ENCODE peak calls at places on chromosomes 4 and X, in four cellular contexts. N is H1, T is HepG2, G is K562. J is an unnamed sample.
A peak's percentile ranks its signal among the peaks of the same experiment; 100 is the strongest.

GRCh38 chr4:100306018-100306417 is 115.8 kb upstream of the DDIT4L start:
- DNase-seq in N (no peak), T (no peak), G (no peak), J (no peak)

GRCh38 chr4:41644288-41644914 is 104.1 kb downstream of the PHOX2B start:
- DNase-seq in N (peak; percentile 67), T (peak; percentile 3), G (peak; percentile 67), J (peak; percentile 52)

GRCh38 chr4:153766758-153767157 is 6.9 kb upstream of the RNF175 start:
- DNase-seq in N (no peak), T (no peak), G (no peak), J (no peak)

GRCh38 chrX:96436105-96436504 is 248.5 kb upstream of the DIAPH2 start:
- DNase-seq in N (no peak), T (no peak), G (no peak), J (peak; percentile 85)

GRCh38 chrX:154411981-154412340 is 622 bp downstream of the TAFAZZIN start:
- DNase-seq in N (no peak), T (peak; percentile 45), G (peak; percentile 62), J (peak; percentile 61)

GRCh38 chrX:48505481-48505880 is 3.3 kb upstream of the PORCN start:
- DNase-seq in N (no peak), T (peak; percentile 47), G (no peak), J (no peak)

GRCh38 chr4:105710012-105710600 is 1.5 kb downstream of the GSTCD start:
- DNase-seq in N (no peak), T (no peak), G (no peak), J (no peak)

GRCh38 chr4:23135792-23136645 is 443.3 kb downstream of the GBA3 start:
- DNase-seq in N (no peak), T (peak; percentile 35), G (peak; percentile 21), J (peak; percentile 24)

GRCh38 chr4:132284910-132285426 is 864.1 kb upstream of the PCDH10 start:
- DNase-seq in N (no peak), T (no peak), G (no peak), J (no peak)

GRCh38 chr4:1460967-1461868 is 55.0 kb upstream of the NKX1-1 start:
- DNase-seq in N (no peak), T (no peak), G (no peak), J (no peak)

GRCh38 chrX:4825550-4825949 is 1112.1 kb upstream of the PRKX start:
- DNase-seq in N (no peak), T (no peak), G (no peak), J (no peak)

GRCh38 chr4:134282680-134283079 is 81.1 kb upstream of the PABPC4L start:
- DNase-seq in N (no peak), T (no peak), G (no peak), J (no peak)

GRCh38 chr4:138310498-138310897 is 68.3 kb upstream of the SLC7A11 start:
- DNase-seq in N (no peak), T (no peak), G (no peak), J (no peak)

GRCh38 chr4:144171697-144172096 is 31.2 kb upstream of the GYPA start:
- DNase-seq in N (no peak), T (no peak), G (no peak), J (no peak)

GRCh38 chrX:95145848-95146540 is 1472.0 kb downstream of the FAM133A start:
- DNase-seq in N (no peak), T (no peak), G (no peak), J (no peak)

GRCh38 chr4:56181140-56181950 is 205.9 kb downstream of the AASDH start:
- DNase-seq in N (no peak), T (no peak), G (peak; percentile 13), J (no peak)

GRCh38 chr4:186240848-186241491 is 13.7 kb downstream of the KLKB1 start:
- DNase-seq in N (no peak), T (no peak), G (no peak), J (no peak)
- TF ChIP-seq POLR2AphosphoS5 in N (peak; percentile 99), T (no peak), G (no peak), J (no peak)

DNA sequence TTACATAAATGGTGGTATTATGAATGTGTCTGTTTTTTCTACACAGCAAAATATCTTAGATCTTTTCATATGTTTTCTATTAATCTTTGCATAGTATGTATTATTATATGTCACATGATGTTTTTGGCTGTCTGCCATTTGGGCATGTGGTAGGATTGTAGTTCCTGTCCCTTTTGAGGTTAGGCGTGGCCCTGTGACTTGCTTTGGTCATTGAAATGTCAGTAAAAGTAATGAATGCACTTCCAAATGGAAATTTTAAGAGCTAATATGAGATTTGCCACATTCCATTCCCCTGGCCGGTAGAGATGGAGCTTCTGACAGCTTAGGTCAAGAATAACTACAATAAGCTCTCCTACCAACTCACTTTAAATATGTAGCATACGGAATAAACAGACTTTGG is 45.1 kb downstream of the JADE3 start:
- DNase-seq in N (no peak), T (no peak), G (no peak), J (peak; percentile 8)
- H3K4me2 ChIP-seq in N (no peak overlapping the region), T (no peak overlapping the region), G (no peak overlapping the region), J (no peak overlapping the region)

GRCh38 chr4:113540859-113541258 is 220.7 kb downstream of the CAMK2D start:
- DNase-seq in N (no peak), T (no peak), G (no peak), J (peak; percentile 84)

GRCh38 chr4:113547487-113548042 is 214.0 kb downstream of the CAMK2D start:
- DNase-seq in N (peak; percentile 75), T (peak; percentile 97), G (peak; percentile 63), J (peak; percentile 96)

GRCh38 chr4:113537183-113537977 is 224.2 kb downstream of the CAMK2D start:
- DNase-seq in N (no peak), T (no peak), G (no peak), J (no peak)

GRCh38 chr4:113539408-113539807 is 222.1 kb downstream of the CAMK2D start:
- DNase-seq in N (no peak), T (no peak), G (no peak), J (no peak)

DNA sequence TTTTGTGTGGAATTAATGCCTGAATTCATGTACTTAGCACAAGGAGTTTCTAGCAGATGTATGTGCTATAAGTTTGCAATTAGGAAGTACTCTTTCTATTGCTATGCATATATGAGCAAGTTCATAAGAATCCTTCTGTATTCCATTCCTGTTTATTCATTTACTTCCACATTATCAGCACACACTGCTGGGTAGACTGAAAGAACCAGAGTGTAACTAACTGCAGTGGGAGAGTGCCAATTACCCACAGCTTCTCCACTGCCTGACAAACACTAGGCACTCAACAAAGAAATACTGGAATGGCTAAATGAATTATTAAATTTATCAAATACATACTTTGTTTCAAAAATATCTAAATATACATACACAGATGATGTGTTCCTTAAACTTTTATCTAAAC is 219.6 kb downstream of the CAMK2D start:
- DNase-seq in N (no peak), T (no peak), G (no peak), J (no peak)
- TF ChIP-seq JUN in N (no peak), T (no peak), G (no peak), J (no peak)

GRCh38 chr4:186758929-186759682 is 35.5 kb upstream of the FAT1 start:
- DNase-seq in N (no peak), T (no peak), G (peak; percentile 64), J (no peak)
- TF ChIP-seq POLR2AphosphoS5 in N (no peak), T (no peak), G (peak; percentile 53), J (no peak)

DNA sequence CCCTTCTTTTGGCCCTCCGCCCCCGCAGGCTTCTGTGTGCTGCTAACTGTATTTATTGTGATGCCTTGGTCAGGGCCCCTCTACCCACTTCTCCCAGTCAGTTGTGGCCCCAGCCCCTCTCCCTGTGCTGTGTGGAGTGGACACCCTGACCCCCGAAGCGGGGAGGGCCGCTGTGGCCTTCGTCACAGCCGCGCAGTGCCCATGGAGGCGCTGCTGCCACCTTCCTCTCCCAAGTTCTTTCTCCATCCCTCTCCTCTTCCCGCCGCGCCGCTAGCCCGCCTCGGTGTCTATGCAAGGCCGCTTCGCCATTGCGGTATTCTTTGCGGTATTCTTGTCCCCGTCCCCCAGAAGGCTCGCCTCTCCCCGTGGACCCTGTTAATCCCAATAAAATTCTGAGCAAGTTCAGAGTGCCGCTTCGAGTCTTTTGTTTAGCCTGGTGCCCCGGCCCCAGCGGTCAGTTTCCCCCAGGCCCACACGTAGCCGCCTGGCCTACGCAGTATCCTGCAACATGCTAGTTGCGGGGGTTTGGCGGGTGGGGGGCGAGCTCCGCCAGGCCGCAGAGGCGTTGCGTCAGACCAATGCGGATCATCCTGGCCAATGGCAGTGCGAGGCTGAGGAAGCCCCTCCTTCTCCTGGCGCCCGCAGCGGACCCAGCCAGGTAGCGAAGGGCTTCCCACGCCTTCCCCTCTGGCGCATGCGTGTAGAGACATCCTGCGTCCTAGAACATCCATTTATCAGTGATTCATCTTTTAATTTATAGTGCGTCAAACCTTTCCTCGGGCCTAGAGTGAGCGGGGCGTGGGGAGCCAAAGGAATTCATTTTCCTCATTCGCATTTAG is 5.6 kb upstream of the KANTR start:
- DNase-seq in N (no peak), T (no peak), G (no peak), J (peak; percentile 84)
- H3K4me2 ChIP-seq in N (peak overlapping the region; percentile 82), T (no peak overlapping the region), G (no peak overlapping the region), J (peak overlapping the region; percentile 93)

J was measured in endothelial cell of umbilical vein.